ENCODE peak calls at places on chromosomes 1 and 21, in four cellular contexts. Y, O, F and C are unnamed samples.

GRCh38 chr1:10950316-10951172 is 61.9 kb upstream of the TARDBP start:
- DNase-seq in O (no peak), F (no peak), Y (no peak), C (no peak)

GRCh38 chr1:179586107-179586823 is 5.4 kb upstream of the TDRD5 start:
- DNase-seq in O (no peak), Y (peak; percentile 69), F (no peak), C (no peak)

GRCh38 chr1:117780981-117781475 is 148.4 kb downstream of the GDAP2 start:
- DNase-seq in Y (no peak), O (no peak), F (no peak), C (no peak)

GRCh38 chr1:54229281-54229891 is 29.4 kb downstream of the MRPL37 start:
- DNase-seq in O (no peak), F (peak; percentile 30), Y (peak; percentile 77), C (no peak)

GRCh38 chr21:16535100-16535418 is 805.3 kb downstream of the USP25 start:
- DNase-seq in Y (peak; percentile 5), O (no peak), F (no peak), C (no peak)

GRCh38 chr1:222618001-222618879 is at the start of gene MIA3:
- DNase-seq in Y (peak; percentile 21), O (peak; percentile 19), F (peak; percentile 53), C (peak; percentile 81)

GRCh38 chr1:214666674-214667073 is 63.7 kb downstream of the CENPF start:
- DNase-seq in O (no peak), Y (no peak), F (no peak), C (no peak)

GRCh38 chr1:36014722-36015220 is 69.1 kb upstream of the TEKT2 start:
- DNase-seq in Y (no peak), F (no peak), O (no peak), C (no peak)

GRCh38 chr1:147580200-147580557 is 38.9 kb downstream of the BCL9 start:
- DNase-seq in O (no peak), F (peak; percentile 54), Y (no peak), C (no peak)

GRCh38 chr1:225474439-225474985 is 46.7 kb upstream of the LBR start:
- DNase-seq in O (no peak), F (no peak), Y (no peak), C (no peak)

GRCh38 chr1:21308847-21309652 is 18.8 kb upstream of the ECE1 start:
- DNase-seq in F (no peak), Y (no peak), O (no peak), C (no peak)

GRCh38 chr21:37074546-37074945 is 1.5 kb downstream of the TTC3 start:
- DNase-seq in O (no peak), F (no peak), Y (no peak), C (no peak)

GRCh38 chr1:231931846-231932454 is 305.4 kb downstream of the DISC1 start:
- DNase-seq in O (no peak), F (peak; percentile 30), Y (no peak), C (no peak)

GRCh38 chr1:205700865-205701401 is 20.6 kb upstream of the SLC45A3 start:
- DNase-seq in F (no peak), Y (no peak), O (no peak), C (no peak)

GRCh38 chr1:15509586-15509985 is 14.4 kb downstream of the CASP9 start:
- DNase-seq in Y (no peak), F (no peak), O (no peak), C (no peak)

GRCh38 chr1:107677674-107678073 is 287.3 kb downstream of the VAV3 start:
- DNase-seq in O (no peak), F (no peak), Y (no peak), C (no peak)

GRCh38 chr1:55073187-55073916 is 34.0 kb downstream of the PCSK9 start:
- DNase-seq in O (no peak), Y (no peak), F (no peak), C (no peak)

GRCh38 chr1:17866451-17867029 is 111.4 kb downstream of the ACTL8 start:
- DNase-seq in Y (peak; percentile 16), F (no peak), O (no peak), C (no peak)

GRCh38 chr21:18716578-18717138 is 313.1 kb upstream of the TMPRSS15 start:
- DNase-seq in Y (no peak), O (no peak), F (no peak), C (no peak)

GRCh38 chr1:186662752-186663151 is 17.5 kb downstream of the PTGS2 start:
- DNase-seq in O (no peak), Y (peak; percentile 20), F (peak; percentile 24), C (no peak)

GRCh38 chr1:39952359-39953110 is 2.4 kb upstream of the MFSD2A start:
- DNase-seq in Y (no peak), O (no peak), F (peak; percentile 25), C (no peak)

GRCh38 chr1:90840323-90840722 is 123.2 kb upstream of the BARHL2 start:
- DNase-seq in Y (no peak), O (no peak), F (no peak), C (no peak)